ENCODE peak calls at places on chromosomes 7 and 10, in six cellular contexts. One of them, this sample, is unnamed.

GRCh38 chr10:52631648-52632047 is 140.9 kb downstream of the MBL2 start:
- DNase-seq in psoas muscle: no peak
- DNase-seq in ELR: no peak
- DNase-seq in head of caudate nucleus: no peak
- DNase-seq in HFFc6: no peak
- DNase-seq in activated gamma-delta T cell: no peak
- DNase-seq in this sample: no peak

GRCh38 chr7:128742206-128742605 is 3.0 kb downstream of the CALU start:
- DNase-seq in psoas muscle: no peak
- DNase-seq in HFFc6: peak; percentile 82
- DNase-seq in activated gamma-delta T cell: no peak
- DNase-seq in ELR: peak; percentile 77
- DNase-seq in head of caudate nucleus: no peak
- DNase-seq in this sample: peak; percentile 69

GRCh38 chr7:158683541-158683940 is 21.1 kb downstream of the NCAPG2 start:
- DNase-seq in psoas muscle: no peak
- DNase-seq in activated gamma-delta T cell: no peak
- DNase-seq in ELR: peak; percentile 55
- DNase-seq in head of caudate nucleus: no peak
- DNase-seq in HFFc6: no peak
- DNase-seq in this sample: no peak

GRCh38 chr10:23381298-23381697 is 36.7 kb upstream of the C10orf67 start:
- DNase-seq in HFFc6: no peak
- DNase-seq in psoas muscle: no peak
- DNase-seq in head of caudate nucleus: no peak
- DNase-seq in ELR: no peak
- DNase-seq in activated gamma-delta T cell: no peak
- DNase-seq in this sample: no peak

GRCh38 chr10:3887885-3888476 is 103.0 kb upstream of the KLF6 start:
- DNase-seq in HFFc6: peak; percentile 78
- DNase-seq in ELR: peak; percentile 93
- DNase-seq in activated gamma-delta T cell: no peak
- DNase-seq in head of caudate nucleus: peak; percentile 7
- DNase-seq in psoas muscle: peak; percentile 47
- DNase-seq in this sample: peak; percentile 82

GRCh38 chr10:26336979-26337378 is 101.2 kb upstream of the APBB1IP start:
- DNase-seq in head of caudate nucleus: no peak
- DNase-seq in activated gamma-delta T cell: no peak
- DNase-seq in HFFc6: no peak
- DNase-seq in ELR: no peak
- DNase-seq in psoas muscle: no peak
- DNase-seq in this sample: no peak

GRCh38 chr10:28250782-28251181 is 52.1 kb downstream of the MPP7 start:
- DNase-seq in activated gamma-delta T cell: no peak
- DNase-seq in HFFc6: peak; percentile 39
- DNase-seq in head of caudate nucleus: no peak
- DNase-seq in psoas muscle: no peak
- DNase-seq in ELR: peak; percentile 50
- DNase-seq in this sample: peak; percentile 52

GRCh38 chr10:126235091-126235978 is 152.9 kb downstream of the ADAM12 start:
- DNase-seq in head of caudate nucleus: no peak
- DNase-seq in ELR: peak; percentile 37
- DNase-seq in HFFc6: no peak
- DNase-seq in psoas muscle: no peak
- DNase-seq in activated gamma-delta T cell: no peak
- DNase-seq in this sample: no peak

GRCh38 chr7:131302453-131302852 is 25.2 kb upstream of the MKLN1 start:
- DNase-seq in head of caudate nucleus: no peak
- DNase-seq in HFFc6: no peak
- DNase-seq in psoas muscle: no peak
- DNase-seq in activated gamma-delta T cell: no peak
- DNase-seq in ELR: no peak
- DNase-seq in this sample: no peak

GRCh38 chr10:59181668-59182067 is 5.2 kb downstream of the PHYHIPL start:
- DNase-seq in head of caudate nucleus: peak; percentile 32
- DNase-seq in activated gamma-delta T cell: no peak
- DNase-seq in psoas muscle: no peak
- DNase-seq in HFFc6: peak; percentile 46
- DNase-seq in ELR: peak; percentile 61
- DNase-seq in this sample: peak; percentile 59

GRCh38 chr10:109783286-109783685 is 140.0 kb downstream of the XPNPEP1 start:
- DNase-seq in HFFc6: no peak
- DNase-seq in head of caudate nucleus: no peak
- DNase-seq in ELR: no peak
- DNase-seq in activated gamma-delta T cell: no peak
- DNase-seq in psoas muscle: no peak
- DNase-seq in this sample: no peak

GRCh38 chr10:34721201-34721840 is 93.8 kb downstream of the PARD3 start:
- DNase-seq in ELR: peak; percentile 85
- DNase-seq in psoas muscle: no peak
- DNase-seq in head of caudate nucleus: no peak
- DNase-seq in activated gamma-delta T cell: no peak
- DNase-seq in HFFc6: peak; percentile 69
- DNase-seq in this sample: peak; percentile 75

GRCh38 chr7:50556247-50556976 is 8.8 kb downstream of the DDC start:
- DNase-seq in activated gamma-delta T cell: no peak
- DNase-seq in psoas muscle: no peak
- DNase-seq in head of caudate nucleus: no peak
- DNase-seq in HFFc6: no peak
- DNase-seq in ELR: no peak
- DNase-seq in this sample: no peak

GRCh38 chr7:157502701-157503111 is 165.9 kb downstream of the DNAJB6 start:
- DNase-seq in HFFc6: peak; percentile 28
- DNase-seq in ELR: peak; percentile 49
- DNase-seq in activated gamma-delta T cell: no peak
- DNase-seq in psoas muscle: no peak
- DNase-seq in head of caudate nucleus: no peak
- DNase-seq in this sample: no peak

GRCh38 chr7:116924741-116925140 is 28.6 kb upstream of the ST7 start:
- DNase-seq in head of caudate nucleus: no peak
- DNase-seq in ELR: peak; percentile 17
- DNase-seq in HFFc6: no peak
- DNase-seq in activated gamma-delta T cell: no peak
- DNase-seq in psoas muscle: no peak
- DNase-seq in this sample: no peak

GRCh38 chr10:110268442-110268841 is 36.3 kb downstream of the SMNDC1 start:
- DNase-seq in ELR: no peak
- DNase-seq in activated gamma-delta T cell: no peak
- DNase-seq in psoas muscle: no peak
- DNase-seq in head of caudate nucleus: no peak
- DNase-seq in HFFc6: no peak
- DNase-seq in this sample: no peak

GRCh38 chr10:26221571-26221970 is 5.0 kb downstream of the GAD2 start:
- DNase-seq in psoas muscle: no peak
- DNase-seq in HFFc6: no peak
- DNase-seq in head of caudate nucleus: peak; percentile 45
- DNase-seq in ELR: no peak
- DNase-seq in activated gamma-delta T cell: no peak
- DNase-seq in this sample: no peak

GRCh38 chr7:151404216-151405011 is 5.4 kb downstream of the WDR86 start:
- DNase-seq in activated gamma-delta T cell: no peak
- DNase-seq in psoas muscle: no peak
- DNase-seq in ELR: peak; percentile 43
- DNase-seq in HFFc6: peak; percentile 8
- DNase-seq in head of caudate nucleus: no peak
- DNase-seq in this sample: peak; percentile 62

GRCh38 chr7:118195837-118196474 is 12.0 kb downstream of the LSM8 start:
- DNase-seq in head of caudate nucleus: peak; percentile 74
- DNase-seq in psoas muscle: no peak
- DNase-seq in ELR: peak; percentile 73
- DNase-seq in activated gamma-delta T cell: no peak
- DNase-seq in HFFc6: peak; percentile 60
- DNase-seq in this sample: peak; percentile 52

GRCh38 chr7:29442146-29442545 is 121.5 kb upstream of the PRR15 start:
- DNase-seq in psoas muscle: no peak
- DNase-seq in head of caudate nucleus: no peak
- DNase-seq in HFFc6: no peak
- DNase-seq in ELR: no peak
- DNase-seq in activated gamma-delta T cell: no peak
- DNase-seq in this sample: no peak

GRCh38 chr7:112566392-112567324 is 85.9 kb downstream of the LSMEM1 start:
- DNase-seq in psoas muscle: no peak
- DNase-seq in activated gamma-delta T cell: no peak
- DNase-seq in head of caudate nucleus: no peak
- DNase-seq in HFFc6: no peak
- DNase-seq in ELR: no peak
- DNase-seq in this sample: no peak

GRCh38 chr10:30591249-30591670 is 38.3 kb downstream of the LYZL2 start:
- DNase-seq in ELR: peak; percentile 59
- DNase-seq in HFFc6: peak; percentile 40
- DNase-seq in psoas muscle: no peak
- DNase-seq in head of caudate nucleus: peak; percentile 50
- DNase-seq in activated gamma-delta T cell: no peak
- DNase-seq in this sample: peak; percentile 55

GRCh38 chr7:151843181-151843580 is 33.7 kb downstream of the PRKAG2 start:
- DNase-seq in ELR: no peak
- DNase-seq in psoas muscle: no peak
- DNase-seq in HFFc6: no peak
- DNase-seq in head of caudate nucleus: no peak
- DNase-seq in activated gamma-delta T cell: no peak
- DNase-seq in this sample: no peak

GRCh38 chr10:125559210-125559609 is 123.8 kb downstream of the TEX36 start:
- DNase-seq in ELR: no peak
- DNase-seq in HFFc6: no peak
- DNase-seq in head of caudate nucleus: no peak
- DNase-seq in activated gamma-delta T cell: no peak
- DNase-seq in psoas muscle: no peak
- DNase-seq in this sample: no peak

GRCh38 chr7:964401-965231 is 10.1 kb upstream of the ADAP1 start:
- DNase-seq in activated gamma-delta T cell: no peak
- DNase-seq in HFFc6: peak; percentile 20
- DNase-seq in psoas muscle: peak; percentile 39
- DNase-seq in ELR: peak; percentile 37
- DNase-seq in head of caudate nucleus: peak; percentile 56
- DNase-seq in this sample: peak; percentile 67

GRCh38 chr7:55409474-55410225 is 44.5 kb downstream of the LANCL2 start:
- DNase-seq in psoas muscle: no peak
- DNase-seq in activated gamma-delta T cell: no peak
- DNase-seq in ELR: peak; percentile 45
- DNase-seq in head of caudate nucleus: no peak
- DNase-seq in HFFc6: peak; percentile 18
- DNase-seq in this sample: peak; percentile 53

GRCh38 chr7:564176-564890 is 44.7 kb upstream of the PDGFA start:
- DNase-seq in ELR: no peak
- DNase-seq in head of caudate nucleus: no peak
- DNase-seq in activated gamma-delta T cell: no peak
- DNase-seq in psoas muscle: no peak
- DNase-seq in HFFc6: no peak
- DNase-seq in this sample: no peak

GRCh38 chr7:56097700-56098099 is 4.9 kb upstream of the PHKG1 start:
- DNase-seq in psoas muscle: peak; percentile 56
- DNase-seq in activated gamma-delta T cell: no peak
- DNase-seq in ELR: peak; percentile 74
- DNase-seq in HFFc6: peak; percentile 84
- DNase-seq in head of caudate nucleus: no peak
- DNase-seq in this sample: peak; percentile 85

GRCh38 chr7:90625562-90625961 is 29.4 kb downstream of the CDK14 start:
- DNase-seq in head of caudate nucleus: peak; percentile 25
- DNase-seq in psoas muscle: peak; percentile 23
- DNase-seq in activated gamma-delta T cell: no peak
- DNase-seq in ELR: peak; percentile 43
- DNase-seq in HFFc6: no peak
- DNase-seq in this sample: no peak

GRCh38 chr10:89491932-89492331 is 43.5 kb downstream of the SLC16A12 start:
- DNase-seq in ELR: no peak
- DNase-seq in activated gamma-delta T cell: no peak
- DNase-seq in HFFc6: no peak
- DNase-seq in head of caudate nucleus: no peak
- DNase-seq in psoas muscle: no peak
- DNase-seq in this sample: no peak

GRCh38 chr7:91045626-91046025 is 218.6 kb upstream of the FZD1 start:
- DNase-seq in head of caudate nucleus: no peak
- DNase-seq in ELR: no peak
- DNase-seq in psoas muscle: no peak
- DNase-seq in HFFc6: no peak
- DNase-seq in activated gamma-delta T cell: no peak
- DNase-seq in this sample: no peak

GRCh38 chr7:142557971-142558582 is 191.2 kb upstream of the PRSS1 start:
- DNase-seq in head of caudate nucleus: peak; percentile 20
- DNase-seq in activated gamma-delta T cell: no peak
- DNase-seq in HFFc6: peak; percentile 75
- DNase-seq in ELR: peak; percentile 75
- DNase-seq in psoas muscle: peak; percentile 25
- DNase-seq in this sample: peak; percentile 41

GRCh38 chr10:17835688-17836087 is 26.5 kb downstream of the MRC1 start:
- DNase-seq in psoas muscle: no peak
- DNase-seq in head of caudate nucleus: no peak
- DNase-seq in ELR: peak; percentile 97
- DNase-seq in HFFc6: peak; percentile 94
- DNase-seq in activated gamma-delta T cell: no peak
- DNase-seq in this sample: peak; percentile 91

GRCh38 chr7:102988088-102988487 is 75.3 kb downstream of the LRRC17 start:
- DNase-seq in activated gamma-delta T cell: no peak
- DNase-seq in ELR: no peak
- DNase-seq in psoas muscle: no peak
- DNase-seq in HFFc6: no peak
- DNase-seq in head of caudate nucleus: no peak
- DNase-seq in this sample: no peak

This sample was measured in AG08395.